ENCODE peak calls at places on chromosomes 13 and 19, in seven cellular contexts. O, Q, L, X, I, S and U are unnamed samples.

GRCh38 chr19:53254451-53255341 is at the start of gene ZNF677:
- DNase-seq in O (peak), Q (peak), L (peak), X (peak), I (peak), S (peak), U (peak)

GRCh38 chr19:19642506-19643157 is 825 bp downstream of the GMIP start:
- DNase-seq in O (peak), Q (no peak), L (no peak), X (no peak), I (peak), S (no peak), U (no peak)

GRCh38 chr19:34430738-34431625 is 2.8 kb downstream of the UBA2 start:
- DNase-seq in O (peak), Q (peak), L (no peak), X (no peak), I (peak), S (no peak), U (no peak)

GRCh38 chr19:11130824-11131455 is 24.6 kb downstream of the SPC24 start:
- DNase-seq in O (peak), Q (peak), L (peak), X (no peak), I (peak), S (no peak), U (no peak)

GRCh38 chr19:2478756-2479555 is 3.0 kb downstream of the GADD45B start:
- DNase-seq in O (no peak), Q (peak), L (peak), X (no peak), I (peak), S (no peak), U (no peak)

GRCh38 chr13:95360464-95361097 is 59.3 kb upstream of the ABCC4 start:
- DNase-seq in O (no peak), Q (no peak), L (no peak), X (no peak), I (no peak), S (no peak), U (no peak)

GRCh38 chr19:8571006-8571411 is 6.2 kb downstream of the MYO1F start:
- DNase-seq in O (no peak), Q (peak), L (peak), X (no peak), I (no peak), S (no peak), U (no peak)

GRCh38 chr13:76594435-76594834 is 291.8 kb downstream of the KCTD12 start:
- DNase-seq in O (no peak), Q (no peak), L (no peak), X (no peak), I (no peak), S (no peak), U (no peak)

GRCh38 chr19:55442372-55443044 is 592 bp downstream of the SHISA7 start:
- DNase-seq in O (no peak), Q (no peak), L (no peak), X (no peak), I (no peak), S (no peak), U (no peak)

GRCh38 chr13:27969073-27969865 is at the start of gene CDX2:
- DNase-seq in O (no peak), Q (no peak), L (no peak), X (no peak), I (no peak), S (no peak), U (no peak)

GRCh38 chr19:5936308-5936980 is 22.4 kb downstream of the CAPS start:
- DNase-seq in O (no peak), Q (no peak), L (no peak), X (no peak), I (no peak), S (no peak), U (no peak)

GRCh38 chr19:36745870-36746269 is 26.7 kb downstream of the ZNF850 start:
- DNase-seq in O (no peak), Q (no peak), L (no peak), X (no peak), I (no peak), S (no peak), U (no peak)

GRCh38 chr19:36747750-36748149 is 24.9 kb downstream of the ZNF850 start:
- DNase-seq in O (no peak), Q (no peak), L (no peak), X (no peak), I (no peak), S (no peak), U (no peak)

GRCh38 chr19:36750066-36750691 is 22.4 kb downstream of the ZNF850 start:
- DNase-seq in O (no peak), Q (no peak), L (no peak), X (no peak), I (no peak), S (no peak), U (no peak)

DNA sequence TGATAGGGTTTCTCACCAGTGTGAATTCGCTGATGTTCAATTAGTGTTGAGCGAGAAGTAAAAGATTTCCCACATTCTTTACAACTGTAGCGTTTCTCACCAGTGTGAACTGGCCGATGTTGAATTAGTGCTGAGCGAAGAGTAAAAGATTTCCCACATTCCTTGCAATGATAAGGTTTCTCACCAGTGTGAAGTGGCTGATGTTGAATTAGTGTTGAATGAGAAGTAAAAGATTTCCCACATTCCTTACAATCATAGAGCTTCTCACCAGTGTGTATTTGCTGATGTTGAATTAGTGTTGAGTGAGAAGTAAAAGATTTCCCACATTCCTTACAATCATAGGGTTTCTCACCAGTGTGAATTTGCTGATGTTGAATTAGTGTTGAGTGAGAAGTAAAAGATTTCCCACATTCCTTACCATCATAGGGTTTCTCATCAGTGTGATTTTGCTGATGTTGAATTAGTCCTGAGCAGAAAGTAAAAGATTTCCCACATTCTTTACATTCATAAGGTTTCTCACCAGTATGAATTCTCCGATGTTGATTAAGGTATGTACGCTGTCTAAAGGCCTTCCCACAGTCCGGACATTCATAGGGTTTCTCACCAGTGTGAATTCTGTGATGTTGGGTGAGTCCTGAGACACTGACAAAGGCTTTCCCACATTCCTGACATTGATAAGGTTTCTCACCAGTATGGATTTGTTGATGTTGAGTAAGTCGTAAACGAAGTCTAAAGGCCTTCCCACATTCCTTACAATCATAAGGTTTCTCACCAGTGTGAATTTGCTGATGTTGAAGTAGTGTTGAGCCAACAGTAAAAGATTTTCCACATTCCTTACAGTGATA is 24.0 kb downstream of the ZNF850 start:
- DNase-seq in O (no peak), Q (no peak), L (no peak), X (no peak), I (no peak), S (no peak), U (no peak)
- H3K4me3 ChIP-seq in O (no peak), Q (no peak), L (no peak), X (no peak), I (no peak), S (no peak), U (no peak)

DNA sequence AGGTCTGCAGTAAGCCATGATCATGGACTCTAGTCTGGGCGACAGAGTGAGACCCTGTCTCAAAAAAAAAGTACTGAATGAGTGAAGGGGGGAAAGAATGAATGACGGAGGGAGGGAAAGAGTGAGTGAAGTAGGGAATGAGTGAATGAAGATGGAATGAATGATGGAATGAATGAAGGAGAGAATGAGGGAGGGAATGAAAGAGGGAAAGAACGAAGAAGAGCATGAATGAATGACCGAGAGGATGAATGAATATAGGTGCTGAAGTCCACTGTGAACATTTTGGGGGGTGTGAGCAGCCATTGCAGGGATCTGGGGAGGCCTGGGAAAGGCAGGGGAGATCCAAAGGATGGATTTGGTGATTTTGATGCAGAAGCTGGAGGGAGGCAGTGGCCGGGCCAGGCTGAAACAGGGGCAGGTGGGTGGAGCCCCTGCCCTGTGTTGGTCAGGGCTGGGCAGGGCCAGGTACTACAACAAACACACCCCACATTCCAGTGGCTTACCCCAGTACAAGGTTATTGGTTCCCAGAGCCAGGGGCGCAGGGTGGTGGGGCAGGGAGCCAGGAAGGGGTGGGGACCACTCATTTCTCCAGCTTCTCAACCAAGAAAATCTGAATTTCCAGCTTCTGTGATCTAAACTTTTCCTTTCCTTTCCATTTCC is 14.3 kb downstream of the SLC27A1 start:
- DNase-seq in O (no peak), Q (no peak), L (no peak), X (no peak), I (no peak), S (no peak), U (no peak)
- TF ChIP-seq CTCF in O (no peak), Q (no peak), L (no peak), X (no peak), I (no peak), S (no peak), U (no peak)

GRCh38 chr19:30584121-30584520 is 211.9 kb downstream of the ZNF536 start:
- DNase-seq in O (no peak), Q (no peak), L (no peak), X (no peak), I (no peak), S (no peak), U (no peak)
- H3K4me3 ChIP-seq in O (no peak), Q (no peak), L (no peak), X (no peak), I (no peak), S (no peak), U (no peak)

GRCh38 chr19:3798137-3798536 is 12.0 kb upstream of the MATK start:
- DNase-seq in O (no peak), Q (no peak), L (no peak), X (no peak), I (no peak), S (no peak), U (no peak)

GRCh38 chr19:3803114-3803888 is 17.1 kb upstream of the MATK start:
- DNase-seq in O (no peak), Q (no peak), L (no peak), X (no peak), I (no peak), S (no peak), U (no peak)

GRCh38 chr19:3803986-3804385 is 17.8 kb upstream of the MATK start:
- DNase-seq in O (no peak), Q (no peak), L (no peak), X (no peak), I (no peak), S (no peak), U (no peak)

GRCh38 chr19:3804429-3804828 is 18.2 kb upstream of the MATK start:
- DNase-seq in O (no peak), Q (no peak), L (no peak), X (no peak), I (no peak), S (no peak), U (no peak)

GRCh38 chr19:3801412-3802096 is 15.4 kb upstream of the MATK start:
- DNase-seq in O (peak), Q (peak), L (no peak), X (no peak), I (no peak), S (peak), U (no peak)
- TF ChIP-seq CTCF in O (peak), Q (peak), L (no peak), X (no peak), I (no peak), S (no peak), U (peak)

GRCh38 chr19:4582980-4583842 is 23.7 kb upstream of the SEMA6B start:
- DNase-seq in O (no peak), Q (no peak), L (no peak), X (no peak), I (no peak), S (no peak), U (no peak)

GRCh38 chr19:4582112-4582553 is 22.6 kb upstream of the SEMA6B start:
- DNase-seq in O (no peak), Q (no peak), L (no peak), X (no peak), I (no peak), S (no peak), U (no peak)

GRCh38 chr19:4585556-4585955 is 26.1 kb upstream of the SEMA6B start:
- DNase-seq in O (no peak), Q (no peak), L (no peak), X (no peak), I (no peak), S (no peak), U (no peak)

GRCh38 chr19:4584670-4585460 is 25.4 kb upstream of the SEMA6B start:
- DNase-seq in O (peak), Q (no peak), L (no peak), X (no peak), I (peak), S (no peak), U (no peak)

DNA sequence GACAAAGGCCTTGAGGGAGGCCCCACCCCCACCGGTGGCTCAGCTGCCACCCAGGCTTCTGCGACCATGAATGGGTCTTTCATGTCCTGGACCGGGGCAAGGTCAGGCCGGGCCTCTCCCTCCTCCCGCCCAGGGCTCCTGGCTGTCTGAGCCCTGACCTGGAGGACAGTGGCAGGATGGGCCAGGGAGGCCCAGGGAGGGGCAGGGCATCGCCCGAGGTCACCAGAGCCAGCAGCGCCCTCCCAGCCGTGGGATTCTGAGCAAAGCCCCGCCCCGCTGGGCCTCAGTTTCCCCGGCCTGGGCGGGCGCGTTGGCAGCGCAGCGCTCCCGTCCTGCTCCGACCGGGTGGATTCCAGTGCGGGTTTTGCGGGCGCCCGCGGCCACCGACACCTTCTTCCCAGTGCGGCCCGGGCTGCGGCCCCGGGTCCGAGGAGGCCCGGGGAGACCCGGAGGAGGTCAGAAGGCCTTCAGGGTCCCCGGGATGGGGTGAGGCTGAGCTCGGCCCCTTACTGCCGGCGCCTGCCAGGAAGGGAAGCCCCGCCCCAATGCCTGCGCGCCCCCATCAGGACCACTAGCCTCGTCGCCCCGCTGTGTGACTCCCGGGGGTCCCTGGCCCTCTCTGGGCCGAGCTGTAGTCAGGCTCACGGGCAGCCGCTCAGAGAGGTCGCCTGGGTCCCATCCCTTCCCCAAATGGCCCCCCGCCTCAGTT is 24.6 kb upstream of the SEMA6B start:
- DNase-seq in O (peak), Q (peak), L (no peak), X (no peak), I (no peak), S (no peak), U (no peak)
- H3K4me3 ChIP-seq in O (peak), Q (peak), L (peak), X (peak), I (peak), S (peak), U (peak)

GRCh38 chr19:45691516-45692186 is at the start of gene SNRPD2:
- DNase-seq in O (peak), Q (peak), L (peak), X (peak), I (peak), S (peak), U (peak)
- TF ChIP-seq CTCF in O (no peak), Q (no peak), L (no peak), X (no peak), I (no peak), S (no peak), U (no peak)